ENCODE peak calls at places on chromosomes 16 and 17, in eight cellular contexts. Y is ovary, A is GM12891, P is breast epithelium, L is stomach, H is right lobe of liver, X is IMR-90, K is lower leg skin. I is an unnamed sample.

GRCh38 chr17:55458977-55459376 is 37.3 kb upstream of the MMD start:
- DNase-seq in Y (no peak), A (no peak), P (no peak), L (no peak), H (no peak), X (peak; percentile 89), K (no peak), I (peak; percentile 47)

GRCh38 chr16:56195151-56195550 is 3.9 kb downstream of the GNAO1 start:
- DNase-seq in Y (no peak), A (no peak), P (peak; percentile 46), L (no peak), H (no peak), X (no peak), K (no peak), I (no peak)

GRCh38 chr16:79250457-79251098 is 350.0 kb downstream of the MAF start:
- DNase-seq in Y (no peak), A (no peak), P (no peak), L (no peak), H (no peak), X (no peak), K (peak; percentile 34), I (no peak)

GRCh38 chr17:73387746-73388577 is 76.2 kb upstream of the CDC42EP4 start:
- DNase-seq in Y (no peak), A (no peak), P (no peak), L (no peak), H (no peak), X (no peak), K (no peak), I (no peak)

GRCh38 chr16:65773319-65773874 is 593.1 kb upstream of the CDH5 start:
- DNase-seq in Y (no peak), A (no peak), P (no peak), L (no peak), H (no peak), X (no peak), K (no peak), I (no peak)

GRCh38 chr16:177981-178676 is 1.6 kb downstream of the HBA1 start:
- DNase-seq in Y (no peak), A (no peak), P (no peak), L (no peak), H (no peak), X (no peak), K (no peak), I (no peak)

GRCh38 chr17:59623151-59623550 is 3.5 kb downstream of the CLTC start:
- DNase-seq in Y (no peak), A (no peak), P (no peak), L (no peak), H (no peak), X (no peak), K (no peak), I (no peak)

GRCh38 chr16:4098496-4098895 is 17.7 kb downstream of the ADCY9 start:
- DNase-seq in Y (no peak), A (no peak), P (no peak), L (no peak), H (no peak), X (peak; percentile 54), K (no peak), I (no peak)

GRCh38 chr16:21104124-21104860 is 46.4 kb downstream of the DNAH3 start:
- DNase-seq in Y (no peak), A (no peak), P (no peak), L (no peak), H (no peak), X (peak; percentile 68), K (peak; percentile 21), I (no peak)

GRCh38 chr17:81961554-81962498 is 839 bp upstream of the NOTUM start:
- DNase-seq in Y (no peak), A (no peak), P (no peak), L (no peak), H (no peak), X (no peak), K (no peak), I (no peak)
- TF ChIP-seq POLR2A in Y (no peak), A (no peak), P (no peak), L (no peak), H (no peak), X (no peak), K (no peak), I (no peak)

GRCh38 chr17:75131278-75132017 is at the start of gene NT5C:
- DNase-seq in Y (peak; percentile 84), A (peak; percentile 94), P (peak; percentile 55), L (peak; percentile 82), H (peak; percentile 82), X (peak; percentile 61), K (peak; percentile 95), I (peak; percentile 87)

GRCh38 chr17:75128694-75129505 is 2.6 kb downstream of the NT5C start:
- DNase-seq in Y (peak; percentile 25), A (no peak), P (no peak), L (no peak), H (no peak), X (no peak), K (no peak), I (no peak)

GRCh38 chr17:75129576-75129975 is 2.0 kb downstream of the NT5C start:
- DNase-seq in Y (no peak), A (no peak), P (no peak), L (no peak), H (no peak), X (no peak), K (no peak), I (no peak)

GRCh38 chr17:75130632-75131277 is 787 bp downstream of the NT5C start:
- DNase-seq in Y (peak; percentile 68), A (peak; percentile 57), P (no peak), L (peak; percentile 47), H (peak; percentile 40), X (peak; percentile 58), K (peak; percentile 90), I (no peak)

GRCh38 chr17:75130059-75130631 is 1.4 kb downstream of the NT5C start:
- DNase-seq in Y (peak; percentile 44), A (no peak), P (no peak), L (no peak), H (no peak), X (no peak), K (no peak), I (no peak)
- TF ChIP-seq POLR2A in Y (no peak), A (no peak), P (no peak), L (no peak), H (no peak), X (no peak), K (no peak), I (no peak)

GRCh38 chr17:33166472-33166871 is 126.6 kb downstream of the ASIC2 start:
- DNase-seq in Y (no peak), A (no peak), P (no peak), L (no peak), H (no peak), X (no peak), K (peak; percentile 14), I (no peak)
- TF ChIP-seq POLR2A in Y (no peak), A (no peak), P (no peak), L (no peak), H (no peak), X (no peak), K (no peak), I (no peak)

GRCh38 chr16:49498241-49499017 is 124.8 kb downstream of the C16orf78 start:
- DNase-seq in Y (no peak), A (no peak), P (no peak), L (peak; percentile 1), H (no peak), X (no peak), K (peak; percentile 42), I (no peak)
- TF ChIP-seq POLR2A in Y (no peak), A (no peak), P (no peak), L (no peak), H (no peak), X (no peak), K (no peak), I (no peak)

GRCh38 chr16:2460391-2460713 is 443 bp downstream of the TEDC2 start:
- DNase-seq in Y (no peak), A (no peak), P (no peak), L (no peak), H (no peak), X (no peak), K (no peak), I (no peak)

GRCh38 chr16:2458887-2459646 is 842 bp upstream of the TEDC2 start:
- DNase-seq in Y (no peak), A (no peak), P (no peak), L (no peak), H (no peak), X (no peak), K (peak; percentile 83), I (no peak)

GRCh38 chr16:2460916-2461315 is 1.0 kb downstream of the TEDC2 start:
- DNase-seq in Y (no peak), A (no peak), P (no peak), L (no peak), H (no peak), X (no peak), K (no peak), I (no peak)

GRCh38 chr16:2457946-2458345 is 2.0 kb upstream of the TEDC2 start:
- DNase-seq in Y (no peak), A (no peak), P (no peak), L (no peak), H (no peak), X (no peak), K (no peak), I (no peak)

DNA sequence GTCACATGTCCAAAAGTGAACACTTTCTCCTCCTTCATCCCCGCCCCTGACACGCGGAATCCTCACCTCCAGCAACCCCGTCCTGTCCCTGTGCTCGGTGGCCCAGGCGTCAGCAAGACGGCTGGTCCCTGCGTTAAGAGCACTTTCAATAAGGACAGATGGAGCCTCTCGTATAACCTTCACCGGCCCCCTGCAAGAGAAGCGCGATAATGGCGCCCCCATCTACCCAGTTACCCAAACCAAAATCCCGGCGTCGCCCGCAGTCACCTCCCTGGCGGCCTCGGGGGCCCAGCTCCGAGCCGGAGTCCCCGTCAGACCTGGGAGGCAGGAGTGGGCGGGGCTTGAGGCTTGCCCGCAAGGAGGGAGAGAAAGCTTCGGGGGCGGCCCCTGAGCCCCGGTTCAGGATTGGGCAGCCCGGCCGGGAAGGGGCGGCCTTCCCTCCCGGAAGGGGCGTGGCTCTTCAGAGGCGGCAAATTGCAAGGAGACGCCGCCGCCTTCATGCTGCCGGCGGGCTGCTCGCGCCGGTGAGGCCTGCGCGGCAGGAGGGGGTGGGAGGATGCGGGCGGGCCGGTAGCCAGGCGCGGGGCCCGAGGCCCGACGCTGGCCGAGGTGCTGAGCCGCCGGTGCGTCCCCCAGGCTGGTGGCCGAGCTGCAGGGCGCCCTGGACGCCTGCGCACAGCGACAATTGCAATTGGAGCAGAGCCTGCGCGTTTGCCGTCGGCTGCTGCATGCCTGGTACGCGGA is at the start of gene TEDC2:
- DNase-seq in Y (peak; percentile 94), A (peak; percentile 100), P (peak; percentile 94), L (peak; percentile 98), H (peak; percentile 98), X (peak; percentile 85), K (peak; percentile 99), I (peak; percentile 96)
- TF ChIP-seq POLR2A in Y (no peak), A (no peak), P (no peak), L (no peak), H (no peak), X (no peak), K (no peak), I (peak; percentile 47)